ENCODE peak calls at places on chromosomes 5 and 9, in eight cellular contexts. One of them, this sample, is unnamed.

GRCh38 chr5:50666261-50667078 is at the start of gene PARP8:
- DNase-seq in stimulated activated CD4-positive, alpha-beta T cell treated with anti-CD3 and anti-CD28 coated beads, Interleukin-15, amount 100 ng/mL, for 1 hour: peak
- DNase-seq in HTR-8/SVneo: peak
- DNase-seq in fibroblast of lung: peak
- DNase-seq in brain microvascular endothelial cell: peak
- DNase-seq in NCI-H2171: no peak
- DNase-seq in mammary epithelial cell: peak
- DNase-seq in lung microvascular endothelial cell: peak
- DNase-seq in this sample: peak

GRCh38 chr5:71589903-71590302 is 2.8 kb downstream of the MCCC2 start:
- DNase-seq in brain microvascular endothelial cell: no peak
- DNase-seq in HTR-8/SVneo: no peak
- DNase-seq in stimulated activated CD4-positive, alpha-beta T cell treated with anti-CD3 and anti-CD28 coated beads, Interleukin-15, amount 100 ng/mL, for 1 hour: no peak
- DNase-seq in NCI-H2171: no peak
- DNase-seq in lung microvascular endothelial cell: no peak
- DNase-seq in fibroblast of lung: no peak
- DNase-seq in mammary epithelial cell: no peak
- DNase-seq in this sample: no peak

GRCh38 chr9:36144322-36145206 is 8.0 kb downstream of the GLIPR2 start:
- DNase-seq in NCI-H2171: no peak
- DNase-seq in HTR-8/SVneo: no peak
- DNase-seq in brain microvascular endothelial cell: no peak
- DNase-seq in fibroblast of lung: no peak
- DNase-seq in stimulated activated CD4-positive, alpha-beta T cell treated with anti-CD3 and anti-CD28 coated beads, Interleukin-15, amount 100 ng/mL, for 1 hour: no peak
- DNase-seq in lung microvascular endothelial cell: no peak
- DNase-seq in mammary epithelial cell: no peak
- DNase-seq in this sample: no peak

GRCh38 chr5:65247594-65247993 is 234.1 kb downstream of the ADAMTS6 start:
- DNase-seq in NCI-H2171: no peak
- DNase-seq in brain microvascular endothelial cell: no peak
- DNase-seq in mammary epithelial cell: peak
- DNase-seq in lung microvascular endothelial cell: no peak
- DNase-seq in stimulated activated CD4-positive, alpha-beta T cell treated with anti-CD3 and anti-CD28 coated beads, Interleukin-15, amount 100 ng/mL, for 1 hour: no peak
- DNase-seq in fibroblast of lung: no peak
- DNase-seq in HTR-8/SVneo: no peak
- DNase-seq in this sample: no peak

GRCh38 chr9:131273146-131273545 is 3.2 kb downstream of the FAM78A start:
- DNase-seq in NCI-H2171: no peak
- DNase-seq in stimulated activated CD4-positive, alpha-beta T cell treated with anti-CD3 and anti-CD28 coated beads, Interleukin-15, amount 100 ng/mL, for 1 hour: no peak
- DNase-seq in mammary epithelial cell: no peak
- DNase-seq in HTR-8/SVneo: no peak
- DNase-seq in fibroblast of lung: no peak
- DNase-seq in brain microvascular endothelial cell: no peak
- DNase-seq in lung microvascular endothelial cell: no peak
- DNase-seq in this sample: no peak

GRCh38 chr9:111928342-111928720 is 31.7 kb downstream of the UGCG start:
- DNase-seq in lung microvascular endothelial cell: no peak
- DNase-seq in fibroblast of lung: no peak
- DNase-seq in brain microvascular endothelial cell: no peak
- DNase-seq in mammary epithelial cell: no peak
- DNase-seq in stimulated activated CD4-positive, alpha-beta T cell treated with anti-CD3 and anti-CD28 coated beads, Interleukin-15, amount 100 ng/mL, for 1 hour: no peak
- DNase-seq in HTR-8/SVneo: no peak
- DNase-seq in NCI-H2171: no peak
- DNase-seq in this sample: no peak

GRCh38 chr5:178537467-178538381 is 52.5 kb downstream of the COL23A1 start:
- DNase-seq in mammary epithelial cell: no peak
- DNase-seq in fibroblast of lung: no peak
- DNase-seq in lung microvascular endothelial cell: no peak
- DNase-seq in HTR-8/SVneo: no peak
- DNase-seq in NCI-H2171: no peak
- DNase-seq in brain microvascular endothelial cell: no peak
- DNase-seq in stimulated activated CD4-positive, alpha-beta T cell treated with anti-CD3 and anti-CD28 coated beads, Interleukin-15, amount 100 ng/mL, for 1 hour: no peak
- DNase-seq in this sample: no peak

GRCh38 chr9:6229604-6230003 is 14.0 kb downstream of the IL33 start:
- DNase-seq in HTR-8/SVneo: no peak
- DNase-seq in brain microvascular endothelial cell: peak
- DNase-seq in mammary epithelial cell: no peak
- DNase-seq in NCI-H2171: no peak
- DNase-seq in stimulated activated CD4-positive, alpha-beta T cell treated with anti-CD3 and anti-CD28 coated beads, Interleukin-15, amount 100 ng/mL, for 1 hour: no peak
- DNase-seq in lung microvascular endothelial cell: peak
- DNase-seq in fibroblast of lung: no peak
- DNase-seq in this sample: no peak

GRCh38 chr5:79694652-79695051 is 5.0 kb downstream of the CMYA5 start:
- DNase-seq in HTR-8/SVneo: no peak
- DNase-seq in fibroblast of lung: no peak
- DNase-seq in lung microvascular endothelial cell: no peak
- DNase-seq in mammary epithelial cell: no peak
- DNase-seq in brain microvascular endothelial cell: peak
- DNase-seq in NCI-H2171: no peak
- DNase-seq in stimulated activated CD4-positive, alpha-beta T cell treated with anti-CD3 and anti-CD28 coated beads, Interleukin-15, amount 100 ng/mL, for 1 hour: no peak
- DNase-seq in this sample: no peak

GRCh38 chr5:167713186-167713585 is 578.3 kb upstream of the WWC1 start:
- DNase-seq in lung microvascular endothelial cell: no peak
- DNase-seq in HTR-8/SVneo: no peak
- DNase-seq in mammary epithelial cell: no peak
- DNase-seq in fibroblast of lung: no peak
- DNase-seq in brain microvascular endothelial cell: no peak
- DNase-seq in stimulated activated CD4-positive, alpha-beta T cell treated with anti-CD3 and anti-CD28 coated beads, Interleukin-15, amount 100 ng/mL, for 1 hour: no peak
- DNase-seq in NCI-H2171: no peak
- DNase-seq in this sample: no peak